ENCODE peak calls at places on chromosomes 2 and 18, in five cellular contexts. Q is endothelial cell of umbilical vein; V is T-helper 9 cell; B is fibroblast of mammary gland; M is stimulated activated CD4-positive, alpha-beta T cell treated with anti-CD3 and anti-CD28 coated beads, Interleukin-2, amount 100 ng/mL, for 24 hours. U is an unnamed sample.

GRCh38 chr18:5444269-5444668 is 99.5 kb downstream of the EPB41L3 start:
- DNase-seq in Q (peak; percentile 28), V (no peak), B (peak; percentile 57), M (no peak), U (no peak)

GRCh38 chr2:12106440-12107080 is 360.1 kb downstream of the LPIN1 start:
- DNase-seq in Q (peak; percentile 40), V (no peak), B (peak; percentile 99), M (no peak), U (no peak)

GRCh38 chr2:134170269-134170668 is 83.6 kb upstream of the MGAT5 start:
- DNase-seq in Q (no peak), V (no peak), B (peak; percentile 40), M (no peak), U (no peak)

GRCh38 chr2:156687715-156688114 is 251.5 kb downstream of the GPD2 start:
- DNase-seq in Q (no peak), V (no peak), B (peak; percentile 77), M (no peak), U (no peak)

GRCh38 chr2:121034551-121034950 is 250.5 kb downstream of the TFCP2L1 start:
- DNase-seq in Q (no peak), V (no peak), B (no peak), M (no peak), U (no peak)

GRCh38 chr2:182351417-182351816 is 75.4 kb downstream of the PDE1A start:
- DNase-seq in Q (no peak), V (no peak), B (no peak), M (no peak), U (no peak)

GRCh38 chr2:128599700-128600099 is 281.0 kb upstream of the HS6ST1 start:
- DNase-seq in Q (no peak), V (no peak), B (no peak), M (no peak), U (peak; percentile 22)

GRCh38 chr18:42157420-42157819 is 202.4 kb downstream of the PIK3C3 start:
- DNase-seq in Q (no peak), V (no peak), B (no peak), M (no peak), U (no peak)

GRCh38 chr18:8140841-8141501 is 468.3 kb upstream of the RAB12 start:
- DNase-seq in Q (no peak), V (no peak), B (peak; percentile 99), M (no peak), U (no peak)

GRCh38 chr2:118055512-118056164 is 32.6 kb upstream of the INSIG2 start:
- DNase-seq in Q (no peak), V (no peak), B (no peak), M (no peak), U (no peak)

GRCh38 chr2:70767699-70768584 is at the start of gene ADD2:
- DNase-seq in Q (peak; percentile 21), V (no peak), B (peak; percentile 19), M (peak; percentile 47), U (peak; percentile 50)

GRCh38 chr2:85181093-85181685 is 48.0 kb downstream of the TCF7L1 start:
- DNase-seq in Q (no peak), V (no peak), B (no peak), M (no peak), U (no peak)

GRCh38 chr2:133635115-133635514 is 66.9 kb upstream of the NCKAP5 start:
- DNase-seq in Q (no peak), V (no peak), B (no peak), M (no peak), U (no peak)

GRCh38 chr2:156326488-156326887 is 6.0 kb downstream of the NR4A2 start:
- DNase-seq in Q (no peak), V (no peak), B (no peak), M (no peak), U (no peak)

GRCh38 chr2:43225093-43225787 is 1.2 kb downstream of the ZFP36L2 start:
- DNase-seq in Q (peak; percentile 64), V (peak; percentile 48), B (peak; percentile 59), M (peak; percentile 65), U (no peak)

GRCh38 chr2:170324640-170325046 is 146.7 kb downstream of the MYO3B start:
- DNase-seq in Q (peak; percentile 40), V (no peak), B (peak; percentile 47), M (peak; percentile 19), U (no peak)

GRCh38 chr2:27086722-27087446 is at the start of gene KHK:
- DNase-seq in Q (no peak), V (no peak), B (no peak), M (no peak), U (no peak)

GRCh38 chr2:23524261-23524706 is 139.3 kb downstream of the KLHL29 start:
- DNase-seq in Q (peak; percentile 37), V (no peak), B (peak; percentile 68), M (no peak), U (no peak)

GRCh38 chr2:173760553-173760952 is 204.6 kb downstream of the SP3 start:
- DNase-seq in Q (no peak), V (no peak), B (peak; percentile 15), M (no peak), U (no peak)

GRCh38 chr18:70337139-70337972 is 48.5 kb downstream of the SOCS6 start:
- DNase-seq in Q (peak; percentile 69), V (no peak), B (peak; percentile 90), M (no peak), U (peak; percentile 48)

GRCh38 chr18:59932401-59932800 is 32.6 kb downstream of the PMAIP1 start:
- DNase-seq in Q (no peak), V (no peak), B (no peak), M (no peak), U (no peak)

GRCh38 chr2:138711812-138712211 is 68.4 kb downstream of the NXPH2 start:
- DNase-seq in Q (no peak), V (no peak), B (no peak), M (no peak), U (no peak)

GRCh38 chr2:232886176-232886575 is 16.1 kb downstream of the SNORC start:
- DNase-seq in Q (no peak), V (no peak), B (no peak), M (no peak), U (no peak)

GRCh38 chr18:5646739-5647138 is 102.9 kb upstream of the EPB41L3 start:
- DNase-seq in Q (no peak), V (no peak), B (no peak), M (no peak), U (no peak)

GRCh38 chr18:23227729-23228075 is 92.4 kb downstream of the CABLES1 start:
- DNase-seq in Q (no peak), V (no peak), B (no peak), M (no peak), U (no peak)

GRCh38 chr2:71478806-71479205 is 25.4 kb downstream of the DYSF start:
- DNase-seq in Q (no peak), V (no peak), B (no peak), M (no peak), U (no peak)

GRCh38 chr2:40827371-40827770 is 375.5 kb upstream of the SLC8A1 start:
- DNase-seq in Q (no peak), V (no peak), B (no peak), M (no peak), U (no peak)

GRCh38 chr2:118580651-118581050 is 266.8 kb downstream of the EN1 start:
- DNase-seq in Q (no peak), V (no peak), B (peak; percentile 62), M (no peak), U (no peak)

GRCh38 chr18:77099501-77100370 is 32.8 kb downstream of the MBP start:
- DNase-seq in Q (no peak), V (peak; percentile 22), B (no peak), M (no peak), U (no peak)

GRCh38 chr2:190205643-190206042 is 114.0 kb downstream of the HIBCH start:
- DNase-seq in Q (no peak), V (no peak), B (peak; percentile 91), M (no peak), U (no peak)

GRCh38 chr18:78659748-78660147 is 319.9 kb upstream of the SALL3 start:
- DNase-seq in Q (no peak), V (no peak), B (no peak), M (no peak), U (no peak)

GRCh38 chr2:64939332-64939917 is 49.8 kb upstream of the SLC1A4 start:
- DNase-seq in Q (no peak), V (no peak), B (no peak), M (no peak), U (no peak)

GRCh38 chr2:129734343-129735034 is 245.0 kb upstream of the RAB6C start:
- DNase-seq in Q (no peak), V (no peak), B (no peak), M (no peak), U (no peak)

GRCh38 chr2:61493523-61493942 is 22.6 kb upstream of the USP34 start:
- DNase-seq in Q (peak; percentile 28), V (no peak), B (peak; percentile 24), M (peak; percentile 27), U (no peak)

GRCh38 chr2:238144262-238144661 is 5.8 kb downstream of the KLHL30 start:
- DNase-seq in Q (no peak), V (no peak), B (no peak), M (no peak), U (no peak)

GRCh38 chr2:206241767-206242166 is 32.7 kb upstream of the ZDBF2 start:
- DNase-seq in Q (no peak), V (no peak), B (peak; percentile 83), M (no peak), U (no peak)

GRCh38 chr2:105617631-105618350 is 126.9 kb upstream of the NCK2 start:
- DNase-seq in Q (no peak), V (no peak), B (no peak), M (no peak), U (no peak)